ENCODE peak calls at places on chromosomes 11 and 22, in five cellular contexts. One of them, this sample, is unnamed.

GRCh38 chr11:122104381-122104780 is 11.6 kb downstream of the BLID start:
- DNase-seq in NCI-H345: no peak
- DNase-seq in psoas muscle: no peak
- DNase-seq in AG08396: no peak
- DNase-seq in A549: no peak
- DNase-seq in this sample: no peak

GRCh38 chr22:45291061-45291930 is 6.5 kb downstream of the UPK3A start:
- DNase-seq in NCI-H345: no peak
- DNase-seq in psoas muscle: no peak
- DNase-seq in AG08396: no peak
- DNase-seq in A549: no peak
- DNase-seq in this sample: peak

GRCh38 chr22:22015631-22016030 is 33.0 kb upstream of the TOP3B start:
- DNase-seq in NCI-H345: no peak
- DNase-seq in psoas muscle: no peak
- DNase-seq in AG08396: no peak
- DNase-seq in A549: no peak
- DNase-seq in this sample: no peak

GRCh38 chr11:67066333-67066709 is 9.7 kb downstream of the RHOD start:
- DNase-seq in NCI-H345: no peak
- DNase-seq in psoas muscle: no peak
- DNase-seq in AG08396: no peak
- DNase-seq in A549: no peak
- DNase-seq in this sample: no peak

GRCh38 chr22:39985383-39986045 is 9.2 kb upstream of the FAM83F start:
- DNase-seq in NCI-H345: no peak
- DNase-seq in psoas muscle: no peak
- DNase-seq in AG08396: no peak
- DNase-seq in A549: no peak
- DNase-seq in this sample: no peak

GRCh38 chr22:43505896-43506295 is 94.1 kb downstream of the MPPED1 start:
- DNase-seq in NCI-H345: no peak
- DNase-seq in psoas muscle: no peak
- DNase-seq in AG08396: no peak
- DNase-seq in A549: no peak
- DNase-seq in this sample: no peak

GRCh38 chr22:38203090-38203810 is 1.5 kb downstream of the MAFF start:
- DNase-seq in NCI-H345: peak
- DNase-seq in psoas muscle: no peak
- DNase-seq in AG08396: no peak
- DNase-seq in A549: no peak
- DNase-seq in this sample: no peak

GRCh38 chr11:31340903-31341572 is 28.5 kb downstream of the DCDC1 start:
- DNase-seq in NCI-H345: no peak
- DNase-seq in psoas muscle: no peak
- DNase-seq in AG08396: peak
- DNase-seq in A549: peak
- DNase-seq in this sample: no peak

GRCh38 chr11:70788247-70789022 is 390.1 kb downstream of the CTTN start:
- DNase-seq in NCI-H345: peak
- DNase-seq in psoas muscle: no peak
- DNase-seq in AG08396: peak
- DNase-seq in A549: peak
- DNase-seq in this sample: no peak

GRCh38 chr22:37435970-37436603 is 8.8 kb upstream of the ELFN2 start:
- DNase-seq in NCI-H345: no peak
- DNase-seq in psoas muscle: no peak
- DNase-seq in AG08396: no peak
- DNase-seq in A549: no peak
- DNase-seq in this sample: no peak

GRCh38 chr11:29025001-29025400 is 916.8 kb downstream of the METTL15 start:
- DNase-seq in NCI-H345: no peak
- DNase-seq in psoas muscle: no peak
- DNase-seq in AG08396: no peak
- DNase-seq in A549: no peak
- DNase-seq in this sample: no peak

GRCh38 chr22:32318361-32318760 is 39.3 kb upstream of the RFPL3 start:
- DNase-seq in NCI-H345: no peak
- DNase-seq in psoas muscle: no peak
- DNase-seq in AG08396: no peak
- DNase-seq in A549: no peak
- DNase-seq in this sample: no peak

GRCh38 chr11:2275334-2276279 is 5.2 kb upstream of the ASCL2 start:
- DNase-seq in NCI-H345: no peak
- DNase-seq in psoas muscle: no peak
- DNase-seq in AG08396: no peak
- DNase-seq in A549: no peak
- DNase-seq in this sample: no peak

GRCh38 chr11:96155627-96156378 is 187.2 kb downstream of the MAML2 start:
- DNase-seq in NCI-H345: no peak
- DNase-seq in psoas muscle: peak
- DNase-seq in AG08396: peak
- DNase-seq in A549: peak
- DNase-seq in this sample: peak

GRCh38 chr22:33715626-33716025 is 204.7 kb downstream of the LARGE1 start:
- DNase-seq in NCI-H345: no peak
- DNase-seq in psoas muscle: no peak
- DNase-seq in AG08396: no peak
- DNase-seq in A549: no peak
- DNase-seq in this sample: no peak

GRCh38 chr11:75627879-75628668 is 40.8 kb downstream of the MAP6 start:
- DNase-seq in NCI-H345: no peak
- DNase-seq in psoas muscle: no peak
- DNase-seq in AG08396: peak
- DNase-seq in A549: no peak
- DNase-seq in this sample: no peak